ENCODE peak calls at places on chromosome 21, in four cellular contexts. W is K562, X is uterus, Q is colonic mucosa. G is an unnamed sample. For H3K9me3, the result is how much of the 10 kb centered on the place peaks cover.

GRCh38 chr21:22363504-22363903 is 1365.3 kb downstream of the NCAM2 start:
- DNase-seq in Q (peak), X (no peak), W (no peak), G (peak)

GRCh38 chr21:35375115-35375514 is 326.0 kb upstream of the RUNX1 start:
- DNase-seq in W (no peak), Q (no peak), X (no peak), G (no peak)

GRCh38 chr21:24444736-24445135 is 1162.5 kb downstream of the MRPL39 start:
- DNase-seq in Q (no peak), W (no peak), X (no peak), G (no peak)

GRCh38 chr21:43866233-43866632 is 1.2 kb downstream of the AGPAT3 start:
- DNase-seq in W (peak), Q (peak), X (peak), G (peak)

GRCh38 chr21:25862596-25862995 is 127.8 kb downstream of the GABPA start:
- DNase-seq in W (peak), Q (no peak), X (no peak), G (peak)

GRCh38 chr21:44013380-44014088 is 1.4 kb downstream of the TRAPPC10 start:
- DNase-seq in Q (peak), W (peak), X (no peak), G (peak)

GRCh38 chr21:42238185-42238934 is 19.4 kb downstream of the ABCG1 start:
- DNase-seq in Q (no peak), X (no peak), W (no peak), G (peak)

GRCh38 chr21:18369115-18369514 is 34.5 kb downstream of the TMPRSS15 start:
- DNase-seq in X (no peak), Q (no peak), W (no peak), G (peak)

GRCh38 chr21:37855568-37856391 is 60.5 kb downstream of the KCNJ6 start:
- DNase-seq in W (no peak), Q (no peak), X (no peak), G (no peak)

GRCh38 chr21:34820051-34820450 is 151.3 kb downstream of the CLIC6 start:
- DNase-seq in X (no peak), Q (peak), W (peak), G (no peak)

GRCh38 chr21:36747815-36748381 is 49.0 kb downstream of the SIM2 start:
- DNase-seq in Q (peak), W (peak), X (no peak), G (peak)

GRCh38 chr21:31258073-31258472 is 86.0 kb downstream of the TIAM1 start:
- DNase-seq in X (no peak), W (no peak), Q (no peak), G (no peak)

GRCh38 chr21:44285547-44285992 is at the start of gene AIRE:
- DNase-seq in X (no peak), Q (no peak), W (no peak), G (no peak)

GRCh38 chr21:38310619-38311018 is 53.8 kb downstream of the KCNJ15 start:
- DNase-seq in Q (no peak), W (no peak), X (no peak), G (no peak)

GRCh38 chr21:32102426-32102825 is 176.4 kb downstream of the MIS18A start:
- DNase-seq in Q (no peak), W (no peak), X (no peak), G (no peak)

GRCh38 chr21:33844104-33844889 is 71.3 kb downstream of the ATP5PO start:
- DNase-seq in Q (no peak), X (peak), W (no peak), G (no peak)

GRCh38 chr21:45420623-45421041 is 15.7 kb downstream of the COL18A1 start:
- DNase-seq in X (no peak), W (no peak), Q (no peak), G (peak)

GRCh38 chr21:45365608-45366241 is 39.2 kb upstream of the COL18A1 start:
- DNase-seq in Q (no peak), W (no peak), X (no peak), G (no peak)

GRCh38 chr21:29190920-29191319 is 60.5 kb downstream of the MAP3K7CL start:
- DNase-seq in W (no peak), X (no peak), Q (no peak), G (no peak)

GRCh38 chr21:45417951-45418300 is 13.0 kb downstream of the COL18A1 start:
- DNase-seq in X (no peak), W (no peak), Q (no peak), G (no peak)

GRCh38 chr21:24375201-24375600 is 1232.1 kb downstream of the MRPL39 start:
- DNase-seq in Q (no peak), X (no peak), W (peak), G (no peak)

GRCh38 chr21:45052960-45053359 is 21.4 kb upstream of the ADARB1 start:
- DNase-seq in X (no peak), Q (no peak), W (no peak), G (no peak)

GRCh38 chr21:42518216-42518615 is 4.6 kb downstream of the SLC37A1 start:
- DNase-seq in Q (no peak), W (no peak), X (no peak), G (no peak)

GRCh38 chr21:44039828-44040227 is 27.7 kb downstream of the TRAPPC10 start:
- DNase-seq in Q (no peak), W (no peak), X (no peak), G (no peak)

GRCh38 chr21:33572350-33572749 is 16.1 kb downstream of the DONSON start:
- DNase-seq in W (no peak), X (no peak), Q (no peak), G (peak)

GRCh38 chr21:36491191-36491916 is 11.4 kb upstream of the CLDN14 start:
- DNase-seq in Q (peak), W (no peak), X (no peak), G (no peak)

GRCh38 chr21:34092241-34092921 is 19.0 kb downstream of the MRPS6 start:
- DNase-seq in W (no peak), Q (no peak), X (no peak), G (no peak)

GRCh38 chr21:39900491-39900890 is 33.3 kb downstream of the PCP4 start:
- DNase-seq in X (no peak), Q (no peak), W (no peak), G (no peak)

GRCh38 chr21:42671778-42672593 is 18.6 kb downstream of the PDE9A start:
- DNase-seq in Q (no peak), W (no peak), X (no peak), G (no peak)

GRCh38 chr21:44800971-44801467 is 601 bp downstream of the UBE2G2 start:
- DNase-seq in Q (peak), W (peak), X (no peak), G (peak)

GRCh38 chr21:35575280-35575915 is 484.9 kb downstream of the SETD4 start:
- DNase-seq in W (no peak), Q (no peak), X (no peak), G (no peak)

GRCh38 chr21:35995522-35996088 is 64.7 kb downstream of the SETD4 start:
- DNase-seq in W (no peak), Q (no peak), X (no peak), G (no peak)

GRCh38 chr21:38918629-38919346 is 113.1 kb downstream of the ETS2 start:
- DNase-seq in W (no peak), X (no peak), Q (no peak), G (peak)

GRCh38 chr21:23026878-23027277 is 2028.7 kb downstream of the NCAM2 start:
- DNase-seq in W (no peak), X (no peak), Q (no peak), G (no peak)

GRCh38 chr21:45126983-45127382 is 52.6 kb downstream of the ADARB1 start:
- DNase-seq in X (no peak), Q (no peak), W (no peak), G (no peak)

DNA sequence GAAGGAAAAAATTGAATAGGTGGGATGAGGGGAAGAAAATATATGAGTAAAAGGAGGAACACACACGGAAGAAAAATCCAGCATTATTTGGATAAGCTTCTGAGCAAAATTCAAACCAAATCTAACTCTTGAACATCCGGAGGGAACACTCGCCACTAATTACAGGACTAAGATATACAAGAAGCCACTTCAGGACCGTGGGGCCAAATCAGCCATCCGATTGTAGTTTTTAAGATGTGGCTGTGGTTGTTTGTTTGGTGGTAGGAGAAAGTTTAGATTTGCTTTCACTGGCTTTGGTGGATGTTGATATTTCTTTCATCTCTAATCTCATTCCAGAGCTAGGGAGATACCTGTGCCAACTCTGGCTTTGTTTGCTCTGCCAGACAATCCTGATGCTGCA is 43.7 kb upstream of the ADAMTS1 start:
- DNase-seq in Q (no peak), W (no peak), X (no peak), G (no peak)
- H3K9me3 ChIP-seq in Q (under half), W (under half), X (under half), G (under half)

DNA sequence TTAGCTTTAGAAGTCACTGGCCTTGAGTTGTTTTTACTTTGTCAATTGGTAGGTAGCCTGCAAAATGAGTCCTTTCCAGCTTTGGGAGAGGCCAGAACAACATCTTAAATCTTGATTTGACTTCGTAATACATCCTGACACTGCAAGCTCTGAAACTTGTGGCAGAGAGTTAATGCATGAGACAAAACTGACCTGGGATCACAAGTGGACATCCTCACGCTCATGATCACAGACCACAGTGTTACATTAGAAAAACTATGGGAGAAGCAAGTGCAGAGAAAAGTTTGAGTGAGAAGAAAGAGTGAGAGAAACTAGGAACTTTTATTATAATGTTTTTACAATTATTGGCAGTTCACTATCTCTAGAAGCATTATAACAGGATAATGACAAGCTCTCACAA is 550.9 kb downstream of the USP25 start:
- DNase-seq in W (no peak), Q (no peak), X (no peak), G (no peak)
- H3K4me3 ChIP-seq in W (no peak), Q (no peak), X (peak), G (no peak)

GRCh38 chr21:46585191-46585953 is 19.5 kb downstream of the S100B start:
- DNase-seq in W (no peak), Q (no peak), X (no peak), G (no peak)
- H3K9me3 ChIP-seq in W (under half), Q (under half), X (under half), G (under half)

DNA sequence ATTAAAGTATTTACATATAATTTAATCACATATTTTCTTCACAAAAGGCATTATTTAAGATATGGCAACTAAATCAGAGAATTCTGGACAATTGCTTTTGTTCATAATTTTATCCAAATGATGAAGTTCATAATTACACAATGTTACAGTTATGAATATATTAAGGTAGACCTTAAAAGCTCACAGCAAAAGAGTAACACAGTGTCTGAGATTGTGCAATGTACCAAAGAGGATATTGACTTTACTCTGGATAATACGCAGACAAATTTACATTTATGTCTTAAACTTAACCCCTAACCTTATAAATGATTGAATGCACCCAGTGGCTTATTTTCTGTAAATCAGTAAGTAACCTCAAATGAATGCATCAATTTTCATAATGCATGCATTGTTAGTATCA is 216.2 kb upstream of the SAMSN1 start:
- DNase-seq in W (no peak), X (no peak), Q (no peak), G (no peak)
- H3K4me3 ChIP-seq in W (peak), X (no peak), Q (no peak), G (no peak)

GRCh38 chr21:20024727-20025126 is 973.5 kb upstream of the NCAM2 start:
- DNase-seq in X (no peak), W (no peak), Q (no peak), G (no peak)
- H3K9me3 ChIP-seq in X (under half), W (under half), Q (under half), G (under half)